ENCODE peak calls at places on chromosome 10, in eight cellular contexts. P is fibroblast of pulmonary artery, U is NT2/D1, R is GM23248, Q is ascending aorta, L is endodermal cell, M is mammary epithelial cell, B is iPS DF 6.9. Y is an unnamed sample.

GRCh38 chr10:133113847-133114246 is 26.1 kb downstream of the ADGRA1 start:
- DNase-seq in P (no peak), U (no peak), R (no peak), Q (no peak), L (no peak), M (no peak), B (no peak), Y (no peak)

GRCh38 chr10:109962247-109962646 is 38.9 kb upstream of the XPNPEP1 start:
- DNase-seq in P (no peak), U (no peak), R (peak), Q (no peak), L (no peak), M (no peak), B (no peak), Y (no peak)

GRCh38 chr10:49768329-49768728 is 6.2 kb upstream of the OGDHL start:
- DNase-seq in P (no peak), U (no peak), R (no peak), Q (no peak), L (peak), M (no peak), B (no peak), Y (no peak)

GRCh38 chr10:93462881-93463280 is 19.3 kb downstream of the MYOF start:
- DNase-seq in P (peak), U (no peak), R (peak), Q (no peak), L (peak), M (peak), B (no peak), Y (peak)

GRCh38 chr10:93897070-93897797 is 3.5 kb downstream of the SLC35G1 start:
- DNase-seq in P (no peak), U (no peak), R (no peak), Q (no peak), L (no peak), M (no peak), B (no peak), Y (no peak)

GRCh38 chr10:122362621-122363020 is 11.9 kb upstream of the PLEKHA1 start:
- DNase-seq in P (no peak), U (no peak), R (peak), Q (no peak), L (no peak), M (peak), B (no peak), Y (peak)

GRCh38 chr10:14822879-14823755 is 14.7 kb downstream of the CDNF start:
- DNase-seq in P (peak), U (no peak), R (peak), Q (no peak), L (peak), M (peak), B (no peak), Y (peak)

GRCh38 chr10:87862644-87863101 is 660 bp downstream of the KLLN start:
- DNase-seq in P (no peak), U (no peak), R (peak), Q (no peak), L (no peak), M (no peak), B (no peak), Y (no peak)

GRCh38 chr10:72663971-72664370 is 28.0 kb upstream of the MCU start:
- DNase-seq in P (peak), U (no peak), R (peak), Q (no peak), L (no peak), M (no peak), B (no peak), Y (no peak)

GRCh38 chr10:48455392-48456151 is 149.1 kb downstream of the MAPK8 start:
- DNase-seq in P (no peak), U (no peak), R (no peak), Q (no peak), L (peak), M (no peak), B (no peak), Y (no peak)

GRCh38 chr10:75497997-75498797 is 66.8 kb downstream of the LRMDA start:
- DNase-seq in P (peak), U (no peak), R (peak), Q (no peak), L (no peak), M (no peak), B (no peak), Y (peak)

GRCh38 chr10:70367195-70367796 is 15.1 kb downstream of the LRRC20 start:
- DNase-seq in P (peak), U (no peak), R (peak), Q (no peak), L (no peak), M (no peak), B (no peak), Y (peak)

GRCh38 chr10:3091921-3092320 is 24.6 kb downstream of the PFKP start:
- DNase-seq in P (no peak), U (no peak), R (no peak), Q (no peak), L (no peak), M (no peak), B (no peak), Y (no peak)

GRCh38 chr10:105109164-105109563 is 468.1 kb downstream of the SORCS3 start:
- DNase-seq in P (no peak), U (no peak), R (no peak), Q (no peak), L (no peak), M (no peak), B (no peak), Y (no peak)

GRCh38 chr10:91006752-91007346 is 86.0 kb upstream of the ANKRD1 start:
- DNase-seq in P (no peak), U (no peak), R (no peak), Q (no peak), L (no peak), M (no peak), B (no peak), Y (no peak)

GRCh38 chr10:47264797-47265281 is 35.2 kb upstream of the GDF10 start:
- DNase-seq in P (no peak), U (no peak), R (no peak), Q (no peak), L (no peak), M (no peak), B (no peak), Y (no peak)

GRCh38 chr10:129779126-129779525 is 184.9 kb downstream of the EBF3 start:
- DNase-seq in P (no peak), U (no peak), R (no peak), Q (no peak), L (no peak), M (no peak), B (no peak), Y (no peak)

GRCh38 chr10:17431871-17432311 is 22.5 kb downstream of the ST8SIA6 start:
- DNase-seq in P (peak), U (no peak), R (peak), Q (no peak), L (no peak), M (peak), B (no peak), Y (peak)

GRCh38 chr10:15558136-15558535 is 161.6 kb downstream of the ITGA8 start:
- DNase-seq in P (peak), U (no peak), R (peak), Q (no peak), L (no peak), M (no peak), B (no peak), Y (peak)

GRCh38 chr10:988667-989545 is 672 bp downstream of the GTPBP4 start:
- DNase-seq in P (no peak), U (no peak), R (peak), Q (no peak), L (no peak), M (peak), B (no peak), Y (peak)

GRCh38 chr10:53135897-53136253 is 363.3 kb upstream of the MBL2 start:
- DNase-seq in P (no peak), U (no peak), R (no peak), Q (no peak), L (no peak), M (no peak), B (no peak), Y (no peak)

GRCh38 chr10:19245889-19246841 is 197.6 kb downstream of the MALRD1 start:
- DNase-seq in P (peak), U (no peak), R (no peak), Q (no peak), L (no peak), M (no peak), B (no peak), Y (no peak)

GRCh38 chr10:117367718-117368117 is 7.5 kb downstream of the PDZD8 start:
- DNase-seq in P (no peak), U (no peak), R (no peak), Q (no peak), L (no peak), M (no peak), B (no peak), Y (no peak)
- H3K4me3 ChIP-seq in P (no peak), U (no peak), R (no peak), Q (no peak), L (no peak), M (no peak), B (no peak), Y (no peak)

GRCh38 chr10:103153765-103154197 is 39.3 kb downstream of the NT5C2 start:
- DNase-seq in P (peak), U (no peak), R (peak), Q (no peak), L (no peak), M (no peak), B (no peak), Y (peak)
- H3K4me3 ChIP-seq in P (peak), U (no peak), R (peak), Q (peak), L (peak), M (no peak), B (no peak), Y (peak)

DNA sequence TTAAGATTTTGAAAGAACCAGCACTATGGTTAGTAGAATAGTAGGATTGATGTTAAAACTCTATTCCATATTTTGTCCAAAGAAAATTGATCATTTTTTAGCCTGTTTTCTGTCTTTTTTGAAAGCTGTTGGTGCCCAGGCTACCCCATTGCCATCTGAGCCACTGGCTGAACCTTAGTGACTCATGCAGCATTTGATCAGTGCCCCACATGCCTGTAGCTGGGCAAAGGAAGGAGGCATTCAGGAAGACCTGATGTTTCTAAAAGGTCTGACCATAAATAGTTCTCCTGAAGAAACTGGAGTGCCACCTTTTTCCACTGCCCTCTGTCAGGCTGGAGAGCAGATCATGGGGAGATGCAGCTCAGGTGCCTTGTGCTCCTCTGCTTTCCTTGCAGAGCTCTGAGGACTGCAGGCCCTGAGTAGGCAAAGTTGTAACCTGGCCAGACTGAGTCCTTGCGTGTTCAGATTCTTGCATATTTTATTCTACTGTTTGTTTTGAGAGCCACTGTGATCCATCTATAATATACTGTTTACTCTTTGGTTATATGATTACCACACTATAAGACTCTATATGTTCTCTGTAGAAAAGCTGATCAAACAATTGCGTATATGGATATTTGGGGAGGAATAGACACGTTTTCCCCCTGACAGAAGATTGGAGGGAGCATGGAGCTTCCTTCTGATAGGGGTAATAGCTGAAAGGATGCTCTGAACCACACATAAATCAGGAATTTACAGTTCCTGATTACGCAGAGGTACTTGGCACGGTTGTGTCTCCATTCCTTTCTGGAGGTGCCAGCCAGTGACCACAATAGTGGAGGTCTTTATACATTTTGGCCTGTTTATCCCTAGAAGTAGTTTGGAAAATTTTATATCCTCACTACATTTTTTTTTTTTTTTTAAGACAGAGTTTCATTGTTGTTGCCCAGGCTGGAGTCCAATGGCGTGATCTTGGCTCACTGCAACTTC is 48.9 kb upstream of the GJD4 start:
- DNase-seq in P (no peak), U (no peak), R (peak), Q (no peak), L (peak), M (peak), B (no peak), Y (peak)
- H3K4me3 ChIP-seq in P (no peak), U (no peak), R (no peak), Q (no peak), L (no peak), M (no peak), B (no peak), Y (no peak)

GRCh38 chr10:24118246-24118645 is 90.7 kb upstream of the KIAA1217 start:
- DNase-seq in P (peak), U (no peak), R (no peak), Q (no peak), L (peak), M (no peak), B (no peak), Y (no peak)
- H3K4me3 ChIP-seq in P (no peak), U (no peak), R (no peak), Q (peak), L (no peak), M (no peak), B (no peak), Y (no peak)

DNA sequence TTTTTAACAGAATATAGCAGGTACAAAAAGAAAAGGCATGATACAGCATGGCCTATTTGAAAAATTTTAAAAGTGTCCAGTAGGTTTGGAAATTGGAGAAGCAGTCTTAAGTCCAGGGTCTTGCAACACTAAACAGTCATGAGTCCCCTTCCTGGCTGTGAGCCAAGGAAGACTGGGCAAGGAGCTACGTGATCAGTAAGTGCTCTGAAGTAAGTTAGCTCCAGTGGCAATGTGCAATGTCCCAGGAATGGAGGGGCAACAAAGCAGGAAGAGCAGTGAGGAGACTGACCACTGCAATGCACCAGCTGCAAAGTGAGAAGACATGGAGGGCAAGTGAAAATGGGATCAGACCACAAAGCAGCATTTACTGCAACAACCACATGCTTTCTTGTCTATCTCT is 72.9 kb upstream of the GRID1 start:
- DNase-seq in P (peak), U (no peak), R (peak), Q (peak), L (no peak), M (peak), B (no peak), Y (peak)
- H3K4me3 ChIP-seq in P (no peak), U (no peak), R (no peak), Q (no peak), L (no peak), M (no peak), B (no peak), Y (no peak)

GRCh38 chr10:8146650-8147049 is 92.2 kb downstream of the GATA3 start:
- DNase-seq in P (peak), U (no peak), R (no peak), Q (no peak), L (no peak), M (peak), B (no peak), Y (no peak)

GRCh38 chr10:8150401-8150905 is 96.0 kb downstream of the GATA3 start:
- DNase-seq in P (peak), U (no peak), R (no peak), Q (no peak), L (no peak), M (no peak), B (no peak), Y (no peak)

GRCh38 chr10:8149991-8150390 is 95.5 kb downstream of the GATA3 start:
- DNase-seq in P (no peak), U (no peak), R (no peak), Q (no peak), L (no peak), M (no peak), B (no peak), Y (no peak)

DNA sequence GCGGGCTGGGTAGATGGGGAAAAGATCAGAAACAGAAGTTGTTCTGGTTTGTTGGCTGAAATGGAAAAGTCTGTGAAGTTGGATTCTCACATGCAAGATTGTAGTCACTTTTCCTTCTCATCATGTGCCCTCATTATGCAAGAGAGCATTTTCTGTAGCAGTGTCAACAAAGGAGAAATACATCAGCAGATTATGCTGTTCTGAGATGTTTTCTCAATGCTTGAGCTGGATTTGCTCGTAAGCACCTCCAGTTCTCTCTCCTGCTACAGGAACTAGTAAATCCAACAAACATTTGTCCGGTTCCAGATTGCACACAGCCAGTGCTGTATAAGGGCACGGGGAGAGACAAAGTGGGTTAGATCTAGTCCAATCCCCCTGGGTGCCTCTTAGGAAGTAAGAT is 90.0 kb downstream of the GATA3 start:
- DNase-seq in P (peak), U (no peak), R (no peak), Q (no peak), L (no peak), M (no peak), B (no peak), Y (no peak)
- H3K4me3 ChIP-seq in P (no peak), U (no peak), R (no peak), Q (no peak), L (no peak), M (no peak), B (no peak), Y (no peak)

GRCh38 chr10:25933653-25934608 is at the start of gene MYO3A:
- DNase-seq in P (no peak), U (peak), R (no peak), Q (no peak), L (peak), M (no peak), B (peak), Y (no peak)
- H3K4me3 ChIP-seq in P (no peak), U (peak), R (no peak), Q (peak), L (peak), M (no peak), B (peak), Y (no peak)

GRCh38 chr10:68598978-68599753 is 39.0 kb downstream of the TET1 start:
- DNase-seq in P (peak), U (no peak), R (peak), Q (no peak), L (peak), M (peak), B (no peak), Y (peak)
- H3K4me3 ChIP-seq in P (no peak), U (no peak), R (peak), Q (peak), L (peak), M (no peak), B (no peak), Y (peak)

GRCh38 chr10:89163265-89163995 is 43.7 kb downstream of the CH25H start:
- DNase-seq in P (peak), U (no peak), R (peak), Q (peak), L (no peak), M (peak), B (no peak), Y (peak)
- H3K4me3 ChIP-seq in P (no peak), U (no peak), R (peak), Q (no peak), L (no peak), M (no peak), B (no peak), Y (no peak)

GRCh38 chr10:10295537-10295936 is 722.1 kb upstream of the CELF2 start:
- DNase-seq in P (no peak), U (no peak), R (no peak), Q (no peak), L (no peak), M (no peak), B (no peak), Y (no peak)

GRCh38 chr10:10294801-10295515 is 722.7 kb upstream of the CELF2 start:
- DNase-seq in P (no peak), U (peak), R (no peak), Q (no peak), L (peak), M (no peak), B (no peak), Y (no peak)

DNA sequence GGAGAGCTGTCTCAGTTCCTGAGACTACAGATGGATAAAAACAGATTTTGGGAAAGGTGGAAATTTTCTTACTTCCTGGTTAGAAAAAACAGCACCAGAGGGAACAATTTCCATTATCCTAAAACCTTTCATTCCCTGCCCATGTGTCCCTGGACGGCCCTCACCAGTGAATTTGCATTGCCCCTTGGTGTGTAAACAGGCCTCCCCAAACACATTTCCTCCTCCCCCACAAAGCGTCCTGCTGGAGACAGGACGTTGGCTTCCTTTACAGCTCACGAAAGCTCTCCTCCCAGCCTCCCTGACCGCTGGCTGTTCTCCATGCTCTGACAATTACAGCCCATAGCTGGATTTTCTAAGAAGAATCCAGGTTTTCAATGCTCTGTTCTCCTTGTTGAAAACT is 724.2 kb upstream of the CELF2 start:
- DNase-seq in P (peak), U (peak), R (peak), Q (no peak), L (peak), M (no peak), B (peak), Y (peak)
- H3K4me3 ChIP-seq in P (no peak), U (no peak), R (no peak), Q (no peak), L (no peak), M (no peak), B (no peak), Y (no peak)

Y was measured in foreskin fibroblast.